ENCODE peak calls at places on chromosomes 16 and 17, in four cellular contexts. B is H1, X is K562, L is HepG2. E is an unnamed sample.

GRCh38 chr17:7282752-7283321 is 1.3 kb downstream of the SLC2A4 start:
- DNase-seq in X (peak), L (peak), B (no peak), E (no peak)

GRCh38 chr17:47966079-47966519 is 4.8 kb upstream of the CDK5RAP3 start:
- DNase-seq in L (peak), X (no peak), B (no peak), E (no peak)

GRCh38 chr16:50977064-50977621 is 173.9 kb downstream of the SALL1 start:
- DNase-seq in X (no peak), L (no peak), B (no peak), E (no peak)

GRCh38 chr16:85422374-85423185 is 190.5 kb upstream of the GSE1 start:
- DNase-seq in B (peak), L (peak), X (no peak), E (no peak)

GRCh38 chr17:65301184-65301583 is 164.0 kb downstream of the RGS9 start:
- DNase-seq in X (no peak), L (no peak), B (no peak), E (no peak)

GRCh38 chr17:39231587-39232551 is 6.1 kb upstream of the STAC2 start:
- DNase-seq in L (no peak), B (peak), X (peak), E (no peak)

GRCh38 chr17:41972571-41973411 is 6.2 kb downstream of the CNP start:
- DNase-seq in B (no peak), X (no peak), L (no peak), E (no peak)

GRCh38 chr17:76702941-76703637 is 7.7 kb downstream of the MXRA7 start:
- DNase-seq in X (no peak), L (no peak), B (no peak), E (no peak)

GRCh38 chr17:34499576-34499975 is 79.8 kb upstream of the TMEM132E start:
- DNase-seq in L (no peak), B (peak), X (peak), E (no peak)

GRCh38 chr16:35203636-35204035 is 1744.2 kb downstream of the TP53TG3F start:
- DNase-seq in X (no peak), L (no peak), B (no peak), E (no peak)

GRCh38 chr17:28575126-28575795 is 1.4 kb downstream of the ALDOC start:
- DNase-seq in B (no peak), X (no peak), L (no peak), E (no peak)

GRCh38 chr17:15348030-15348429 is 6.6 kb upstream of the TEKT3 start:
- DNase-seq in B (no peak), L (no peak), X (no peak), E (no peak)

GRCh38 chr17:2264023-2264860 is 39.3 kb downstream of the SMG6 start:
- DNase-seq in X (no peak), L (no peak), B (no peak), E (no peak)

GRCh38 chr17:20156196-20157077 is 147.3 kb downstream of the SPECC1 start:
- DNase-seq in L (peak), X (peak), B (no peak), E (peak)

GRCh38 chr16:19861811-19862327 is 22.8 kb downstream of the GPRC5B start:
- DNase-seq in L (no peak), X (no peak), B (peak), E (no peak)

GRCh38 chr16:89080251-89080853 is 13.3 kb upstream of the ACSF3 start:
- DNase-seq in X (no peak), B (no peak), L (no peak), E (no peak)

GRCh38 chr16:48139517-48139916 is 16.3 kb downstream of the ABCC12 start:
- DNase-seq in L (no peak), X (no peak), B (no peak), E (no peak)

GRCh38 chr16:84715854-84716253 is 16.1 kb downstream of the USP10 start:
- DNase-seq in X (no peak), B (peak), L (no peak), E (no peak)

GRCh38 chr17:82915010-82915696 is 75.3 kb upstream of the ZNF750 start:
- DNase-seq in X (no peak), L (no peak), B (peak), E (no peak)

GRCh38 chr16:30428055-30428454 is 1.8 kb downstream of the DCTPP1 start:
- DNase-seq in L (no peak), B (no peak), X (no peak), E (no peak)

GRCh38 chr17:47804461-47804860 is 17.1 kb downstream of the OSBPL7 start:
- DNase-seq in X (no peak), L (no peak), B (no peak), E (no peak)

GRCh38 chr17:40608061-40608581 is 39.5 kb downstream of the SMARCE1 start:
- DNase-seq in L (no peak), B (no peak), X (no peak), E (no peak)

GRCh38 chr16:28104404-28104803 is 40.9 kb upstream of the GSG1L start:
- DNase-seq in B (no peak), L (no peak), X (no peak), E (no peak)

GRCh38 chr17:36092228-36092627 is 2.3 kb upstream of the CCL3 start:
- DNase-seq in B (no peak), X (no peak), L (no peak), E (no peak)

GRCh38 chr17:2212328-2212981 is 91.1 kb downstream of the SMG6 start:
- DNase-seq in L (no peak), B (no peak), X (no peak), E (no peak)

GRCh38 chr16:85556456-85557082 is 56.6 kb upstream of the GSE1 start:
- DNase-seq in L (no peak), B (peak), X (peak), E (no peak)

GRCh38 chr16:30896203-30896889 is at the start of gene CTF1:
- DNase-seq in B (peak), L (peak), X (peak), E (peak)

GRCh38 chr17:17063546-17064122 is 21.4 kb downstream of the MPRIP start:
- DNase-seq in X (no peak), B (no peak), L (no peak), E (no peak)

GRCh38 chr17:76541739-76542450 is 2.1 kb downstream of the PRCD start:
- DNase-seq in X (no peak), L (no peak), B (no peak), E (no peak)

GRCh38 chr17:55263565-55264272 is 1.0 kb upstream of the HLF start:
- DNase-seq in X (no peak), L (no peak), B (peak), E (no peak)

GRCh38 chr16:89586853-89587252 is 11.3 kb downstream of the CPNE7 start:
- DNase-seq in X (peak), L (no peak), B (no peak), E (no peak)

GRCh38 chr16:27762441-27762840 is 212.5 kb downstream of the KATNIP start:
- DNase-seq in B (no peak), L (no peak), X (no peak), E (peak)

GRCh38 chr17:14373587-14374259 is 72.8 kb downstream of the HS3ST3B1 start:
- DNase-seq in L (peak), X (no peak), B (no peak), E (no peak)

GRCh38 chr16:73000020-73000906 is 47.7 kb downstream of the ZFHX3 start:
- DNase-seq in X (no peak), B (no peak), L (peak), E (no peak)

GRCh38 chr17:36947922-36948716 is 635 bp upstream of the AATF start:
- DNase-seq in L (no peak), B (no peak), X (no peak), E (no peak)

GRCh38 chr16:75376475-75376907 is 56.8 kb downstream of the CFDP1 start:
- DNase-seq in X (no peak), B (no peak), L (no peak), E (no peak)

GRCh38 chr17:50882851-50883250 is 16.7 kb upstream of the TOB1 start:
- DNase-seq in L (no peak), X (no peak), B (no peak), E (peak)

GRCh38 chr16:72635694-72636093 is 412.2 kb downstream of the ZFHX3 start:
- DNase-seq in L (no peak), B (no peak), X (no peak), E (no peak)

GRCh38 chr16:49832177-49832576 is 23.7 kb downstream of the ZNF423 start:
- DNase-seq in X (no peak), B (no peak), L (no peak), E (no peak)
- TF ChIP-seq FOSL1 in X (no peak), B (no peak), L (no peak), E (no peak)

DNA sequence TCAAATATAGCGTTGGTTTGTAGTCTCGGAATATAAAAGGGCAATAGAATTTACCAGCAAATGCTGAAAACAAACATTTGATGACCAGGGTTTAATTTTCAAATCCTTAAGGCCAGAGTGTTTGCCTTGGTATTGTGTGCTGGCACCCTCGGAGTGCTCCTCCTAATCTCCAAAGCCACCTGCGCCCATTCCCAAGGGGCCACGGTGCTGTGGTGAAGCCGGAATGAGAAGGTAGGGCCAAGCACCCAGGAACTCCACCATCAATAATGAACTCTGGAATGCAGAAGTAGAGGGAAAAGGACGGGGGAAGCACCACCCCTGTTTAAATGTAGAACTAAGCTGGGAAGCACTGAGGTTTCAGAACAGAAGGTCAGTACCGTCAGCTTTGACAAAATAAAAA is 51.8 kb downstream of the COG7 start:
- DNase-seq in X (no peak), L (no peak), B (no peak), E (no peak)
- TF ChIP-seq FOSL1 in X (no peak), L (no peak), B (no peak), E (no peak)

GRCh38 chr16:66719246-66719645 is 22.7 kb upstream of the CMTM4 start:
- DNase-seq in L (no peak), B (no peak), X (no peak), E (no peak)

GRCh38 chr16:66714062-66714461 is 17.5 kb upstream of the CMTM4 start:
- DNase-seq in X (no peak), B (no peak), L (no peak), E (no peak)

GRCh38 chr16:66714659-66715307 is 18.2 kb upstream of the CMTM4 start:
- DNase-seq in L (no peak), B (no peak), X (no peak), E (no peak)

GRCh38 chr16:66717776-66718175 is 21.2 kb upstream of the CMTM4 start:
- DNase-seq in B (no peak), L (no peak), X (no peak), E (no peak)

GRCh38 chr16:66717112-66717675 is 20.7 kb upstream of the CMTM4 start:
- DNase-seq in L (peak), X (peak), B (no peak), E (no peak)
- TF ChIP-seq FOSL1 in L (no peak), X (no peak), B (no peak), E (no peak)

GRCh38 chr17:81457917-81458555 is 54.6 kb downstream of the ACTG1 start:
- DNase-seq in L (no peak), B (no peak), X (peak), E (no peak)
- TF ChIP-seq FOSL1 in L (no peak), B (no peak), X (no peak), E (no peak)

GRCh38 chr16:9647981-9648701 is 534.1 kb downstream of the GRIN2A start:
- DNase-seq in X (peak), L (peak), B (peak), E (no peak)
- TF ChIP-seq FOSL1 in X (no peak), L (no peak), B (no peak), E (no peak)

GRCh38 chr17:58324409-58325288 is 3.9 kb downstream of the TSPOAP1 start:
- DNase-seq in X (no peak), B (peak), L (no peak), E (no peak)
- TF ChIP-seq FOSL1 in X (no peak), B (no peak), L (no peak), E (no peak)

DNA sequence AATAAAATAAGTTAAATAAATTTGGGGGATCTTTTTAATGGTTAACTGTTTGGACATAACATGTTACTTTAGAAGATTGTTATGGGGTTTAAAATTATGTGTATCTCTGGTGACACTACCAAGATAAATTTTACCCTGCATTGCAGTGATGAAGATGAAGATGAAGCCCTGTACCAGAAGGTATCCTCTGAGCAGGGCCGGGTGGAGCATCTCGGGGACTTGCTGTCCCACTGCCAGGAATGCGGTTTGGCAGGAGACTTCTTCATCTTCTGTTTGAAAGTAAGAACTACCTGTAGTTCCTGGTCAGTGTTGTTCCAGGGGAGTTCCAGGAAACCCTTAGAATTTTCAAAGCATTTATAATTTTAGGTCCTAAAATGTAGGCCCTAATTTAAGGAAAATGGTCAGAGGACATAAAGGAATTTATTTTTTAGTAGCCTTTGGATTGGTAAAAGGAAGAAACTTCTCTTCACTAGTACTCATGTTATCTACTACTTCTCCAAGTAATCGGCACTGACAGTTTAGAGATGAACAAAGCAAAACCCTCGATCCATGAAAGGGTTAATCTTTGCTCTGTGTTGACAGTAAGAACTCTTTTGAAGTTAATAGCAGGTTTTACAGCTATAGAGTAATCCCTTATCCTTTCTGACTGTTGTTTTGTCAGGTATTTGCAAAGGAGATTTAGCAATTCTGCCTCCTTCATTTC is 64.1 kb downstream of the TANGO6 start:
- DNase-seq in X (no peak), B (no peak), L (peak), E (no peak)
- TF ChIP-seq FOSL1 in X (no peak), B (no peak), L (no peak), E (no peak)

GRCh38 chr17:58303981-58304734 is 23.4 kb upstream of the MPO start:
- DNase-seq in B (peak), L (peak), X (peak), E (peak)

GRCh38 chr17:58302919-58303551 is 22.3 kb upstream of the MPO start:
- DNase-seq in B (peak), L (no peak), X (no peak), E (no peak)

GRCh38 chr17:58302171-58302918 is 21.6 kb upstream of the MPO start:
- DNase-seq in B (peak), X (no peak), L (no peak), E (no peak)

GRCh38 chr17:58301504-58302150 is 20.9 kb upstream of the MPO start:
- DNase-seq in L (no peak), B (peak), X (no peak), E (no peak)

GRCh38 chr17:58300336-58300735 is 19.6 kb upstream of the MPO start:
- DNase-seq in B (peak), X (no peak), L (no peak), E (no peak)
- TF ChIP-seq FOSL1 in B (no peak), X (no peak), L (no peak), E (no peak)

DNA sequence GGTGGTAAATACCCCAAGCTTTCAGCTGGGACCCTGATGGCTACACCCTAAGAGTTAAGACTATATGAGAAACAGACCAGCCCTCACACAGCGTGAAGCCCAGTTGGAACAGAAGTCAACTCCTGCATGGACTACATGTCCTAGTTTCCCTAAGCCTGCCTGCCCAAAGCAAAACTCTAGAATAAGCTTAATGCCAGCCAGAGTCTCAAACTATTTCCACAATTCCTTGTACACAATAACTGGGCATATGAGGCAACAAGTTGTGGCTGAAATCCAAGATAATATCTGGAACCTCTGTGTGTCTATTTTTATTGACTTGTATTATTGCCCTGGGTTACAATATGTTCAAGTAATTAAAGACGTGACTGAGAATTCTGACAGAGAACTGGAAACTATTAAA is 19.4 kb downstream of the MYH10 start:
- DNase-seq in B (no peak), X (no peak), L (no peak), E (no peak)
- TF ChIP-seq FOSL1 in B (no peak), X (no peak), L (no peak), E (no peak)

E was measured in HCT116.